ENCODE peak calls at places on chromosomes 4 and X, in four cellular contexts. M is K562, X is HCT116, R is H1. F is an unnamed sample.

GRCh38 chr4:176198316-176198903 is 3.0 kb upstream of the SPATA4 start:
- DNase-seq in M (no peak), R (no peak), X (no peak), F (no peak)

GRCh38 chr4:162509333-162509732 is 345.5 kb upstream of the FSTL5 start:
- DNase-seq in R (no peak), M (no peak), X (no peak), F (no peak)

GRCh38 chrX:13265549-13266132 is 54.2 kb downstream of the ATXN3L start:
- DNase-seq in R (no peak), M (no peak), X (no peak), F (no peak)

GRCh38 chr4:15149842-15150592 is 147.7 kb downstream of the CPEB2 start:
- DNase-seq in M (peak), X (peak), R (peak), F (peak)

GRCh38 chr4:15717126-15717525 is 14.3 kb downstream of the BST1 start:
- DNase-seq in M (no peak), R (no peak), X (no peak), F (no peak)

GRCh38 chrX:19865567-19866363 is 21.6 kb downstream of the SH3KBP1 start:
- DNase-seq in R (no peak), M (no peak), X (no peak), F (no peak)

GRCh38 chr4:12644261-12644660 is 839.9 kb downstream of the RAB28 start:
- DNase-seq in M (no peak), X (no peak), R (no peak), F (no peak)

GRCh38 chr4:113919145-113919544 is 60.3 kb downstream of the ARSJ start:
- DNase-seq in M (no peak), R (no peak), X (no peak), F (no peak)

GRCh38 chr4:180618396-180618795 is 1624.8 kb upstream of the TENM3 start:
- DNase-seq in M (no peak), R (no peak), X (no peak), F (no peak)

GRCh38 chr4:169690787-169691186 is 67.0 kb downstream of the HPF1 start:
- DNase-seq in R (no peak), M (no peak), X (no peak), F (no peak)

GRCh38 chrX:111581086-111581485 is 69.6 kb downstream of the SERTM2 start:
- DNase-seq in M (no peak), X (no peak), R (no peak), F (no peak)

GRCh38 chr4:76781698-76782595 is 116.0 kb downstream of the SOWAHB start:
- DNase-seq in M (no peak), X (peak), R (no peak), F (peak)

GRCh38 chrX:21940356-21940829 is at the start of gene SMS:
- DNase-seq in M (peak), X (no peak), R (peak), F (peak)

GRCh38 chr4:22661443-22661842 is 31.3 kb upstream of the GBA3 start:
- DNase-seq in M (no peak), X (no peak), R (no peak), F (no peak)

GRCh38 chr4:98482847-98483806 is 175.3 kb downstream of the TSPAN5 start:
- DNase-seq in M (no peak), X (peak), R (no peak), F (peak)

GRCh38 chrX:24874604-24875247 is 141.0 kb downstream of the ARX start:
- DNase-seq in X (no peak), M (no peak), R (no peak), F (no peak)

DNA sequence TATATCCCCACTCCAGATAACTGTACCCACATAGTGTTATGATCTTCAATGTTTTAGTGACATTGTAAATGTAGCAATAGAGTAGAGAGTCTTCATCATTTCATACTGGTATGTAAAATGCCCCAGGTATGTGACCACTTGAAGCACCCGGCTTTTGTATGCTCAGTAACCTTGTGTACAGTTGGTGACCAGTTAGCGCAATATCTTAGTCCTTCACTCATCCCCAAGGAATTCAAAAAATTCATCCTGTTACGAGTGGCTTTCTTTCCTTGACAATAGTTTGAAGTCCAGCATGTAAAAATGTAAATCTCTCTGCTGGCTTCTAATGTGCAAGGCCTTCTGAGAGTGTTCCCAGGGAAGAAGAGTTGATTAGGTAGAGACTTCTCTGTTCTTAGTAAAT is 145.6 kb downstream of the ARX start:
- DNase-seq in X (no peak), R (no peak), M (no peak), F (peak)
- TF ChIP-seq FOSL1 in X (no peak), R (no peak), M (no peak), F (no peak)

GRCh38 chrX:25016938-25017598 is 1.3 kb upstream of the ARX start:
- DNase-seq in X (no peak), R (no peak), M (no peak), F (no peak)

GRCh38 chrX:25015486-25016360 is at the start of gene ARX:
- DNase-seq in R (peak), M (peak), X (peak), F (peak)

GRCh38 chrX:25016361-25016671 is 551 bp upstream of the ARX start:
- DNase-seq in M (no peak), X (no peak), R (no peak), F (no peak)

GRCh38 chrX:25018682-25019081 is 2.9 kb upstream of the ARX start:
- DNase-seq in R (no peak), X (no peak), M (no peak), F (no peak)

GRCh38 chrX:25017667-25018247 is 2.0 kb upstream of the ARX start:
- DNase-seq in R (no peak), X (no peak), M (no peak), F (no peak)
- TF ChIP-seq EZH2 in R (peak), X (no peak), M (no peak), F (no peak)

GRCh38 chrX:74537011-74537390 is 77.4 kb downstream of the RLIM start:
- DNase-seq in M (no peak), X (no peak), R (no peak), F (no peak)

GRCh38 chrX:74536142-74537010 is 78.0 kb downstream of the RLIM start:
- DNase-seq in M (peak), X (no peak), R (peak), F (no peak)

GRCh38 chrX:74535633-74536141 is 78.7 kb downstream of the RLIM start:
- DNase-seq in R (peak), M (peak), X (no peak), F (peak)

GRCh38 chrX:74534569-74535038 is 79.8 kb downstream of the RLIM start:
- DNase-seq in X (no peak), R (no peak), M (no peak), F (no peak)

DNA sequence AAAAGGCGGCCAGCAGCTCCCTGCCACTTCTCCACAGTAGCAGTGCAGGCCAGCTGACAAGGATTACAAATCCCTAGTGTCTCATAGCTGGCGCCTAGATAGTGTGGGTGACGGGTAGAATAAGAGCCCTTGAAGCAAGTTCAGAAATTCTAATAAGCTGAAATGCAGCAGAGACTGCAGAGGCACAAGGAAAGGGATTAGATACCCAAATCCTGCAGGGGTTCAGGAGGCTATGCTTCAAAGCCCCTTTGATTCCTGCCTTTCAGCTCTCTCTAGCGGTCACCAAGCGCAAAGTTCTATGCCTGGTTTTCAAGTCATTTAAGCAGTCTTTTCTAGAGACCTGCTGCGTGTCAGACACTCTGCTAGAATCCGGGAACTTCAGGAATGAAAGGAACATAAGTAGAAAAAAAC is 79.2 kb downstream of the RLIM start:
- DNase-seq in R (no peak), X (peak), M (peak), F (peak)
- TF ChIP-seq FOSL1 in R (no peak), X (no peak), M (no peak), F (no peak)

DNA sequence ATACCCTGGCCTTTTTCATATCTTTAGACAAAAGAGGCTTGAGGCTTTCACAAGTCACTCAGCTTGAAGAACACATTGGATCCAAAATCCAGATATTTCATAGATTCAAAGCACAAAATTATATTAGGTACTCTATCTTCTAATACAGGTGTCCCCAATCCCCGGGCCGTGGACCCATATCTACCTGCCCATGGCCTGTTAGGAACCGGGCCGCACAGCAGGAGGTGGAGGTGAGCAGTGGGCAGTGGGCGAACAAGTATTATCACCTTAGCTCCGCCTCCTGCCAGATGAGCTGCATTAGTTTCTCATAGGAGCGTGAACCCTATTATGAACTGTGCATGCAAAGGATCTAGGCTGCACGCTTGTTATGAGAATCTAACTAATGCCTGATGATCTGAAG is 18.7 kb downstream of the YIPF7 start:
- DNase-seq in M (no peak), R (no peak), X (no peak), F (no peak)
- TF ChIP-seq EZH2 in M (no peak), R (no peak), X (no peak), F (no peak)

F was measured in HepG2.